ENCODE peak calls at places on chromosomes 7 and 10, in six cellular contexts. A, I, U, L, X and Z are unnamed samples.

GRCh38 chr7:5646846-5647245 is 134.6 kb downstream of the RNF216 start:
- DNase-seq in I (no peak), U (no peak), L (no peak), X (no peak), A (no peak), Z (no peak)

GRCh38 chr10:24762161-24762924 is 38.7 kb upstream of the ARHGAP21 start:
- DNase-seq in U (no peak), L (no peak), X (no peak), I (no peak), A (no peak), Z (no peak)

GRCh38 chr7:3753868-3754267 is 452.8 kb downstream of the SDK1 start:
- DNase-seq in I (no peak), X (no peak), A (no peak), L (no peak), U (no peak), Z (no peak)

GRCh38 chr7:102834999-102835398 is 77.8 kb upstream of the LRRC17 start:
- DNase-seq in U (peak), I (peak), X (no peak), A (peak), L (no peak), Z (no peak)

GRCh38 chr7:126700807-126701604 is 551.7 kb downstream of the GRM8 start:
- DNase-seq in I (no peak), L (no peak), U (peak), A (peak), X (peak), Z (peak)

GRCh38 chr7:141534757-141535737 is 16.2 kb upstream of the AGK start:
- DNase-seq in L (no peak), U (no peak), X (no peak), I (no peak), A (no peak), Z (no peak)

GRCh38 chr10:79056736-79057391 is 11.9 kb upstream of the ZMIZ1 start:
- DNase-seq in A (no peak), U (no peak), I (no peak), L (no peak), X (no peak), Z (no peak)

GRCh38 chr7:7103343-7104313 is 78.7 kb upstream of the C1GALT1 start:
- DNase-seq in I (peak), A (peak), U (peak), L (no peak), X (peak), Z (peak)

GRCh38 chr7:45328397-45329080 is 170.9 kb downstream of the RAMP3 start:
- DNase-seq in I (no peak), X (no peak), U (no peak), A (no peak), L (no peak), Z (no peak)

GRCh38 chr7:47915066-47915976 is 32.9 kb downstream of the PKD1L1 start:
- DNase-seq in X (no peak), I (no peak), U (no peak), A (no peak), L (no peak), Z (no peak)

GRCh38 chr10:88642991-88643390 is 21.3 kb upstream of the LIPF start:
- DNase-seq in L (no peak), I (no peak), U (no peak), X (no peak), A (no peak), Z (no peak)

GRCh38 chr10:47222461-47222860 is 77.5 kb upstream of the GDF10 start:
- DNase-seq in L (no peak), U (no peak), I (no peak), A (no peak), X (no peak), Z (no peak)

GRCh38 chr7:74657692-74658170 is at the start of gene GTF2I:
- DNase-seq in X (no peak), I (no peak), A (no peak), U (no peak), L (peak), Z (no peak)

DNA sequence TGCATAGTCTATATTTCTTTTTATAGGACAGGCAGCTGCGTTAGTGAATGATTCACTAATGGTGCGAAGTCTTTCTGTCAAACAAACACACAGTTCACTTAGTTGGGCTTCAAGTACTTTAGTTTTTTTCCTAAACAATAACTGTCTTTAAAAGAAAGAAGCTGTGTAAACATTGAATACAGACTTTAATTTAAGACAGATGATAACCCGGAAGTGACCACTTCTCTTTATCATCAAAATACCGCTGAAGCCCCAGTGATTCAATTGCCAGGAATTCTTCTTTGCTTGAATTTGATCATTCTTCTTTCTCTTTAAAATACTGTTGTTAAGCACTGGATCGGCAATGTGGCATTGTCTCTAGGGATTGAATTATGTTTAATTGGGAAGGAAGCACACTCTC is 30.3 kb downstream of the CNTNAP2 start:
- DNase-seq in I (no peak), U (no peak), A (no peak), X (no peak), L (no peak), Z (no peak)
- TF ChIP-seq TAF1 in I (no peak), U (no peak), A (no peak), X (no peak), L (no peak), Z (no peak)

GRCh38 chr10:75231672-75232581 is 3.8 kb downstream of the COMTD1 start:
- DNase-seq in U (no peak), A (no peak), X (peak), I (no peak), L (no peak), Z (no peak)
- TF ChIP-seq POLR2A in U (peak), A (peak), X (peak), I (peak), L (peak), Z (peak)

DNA sequence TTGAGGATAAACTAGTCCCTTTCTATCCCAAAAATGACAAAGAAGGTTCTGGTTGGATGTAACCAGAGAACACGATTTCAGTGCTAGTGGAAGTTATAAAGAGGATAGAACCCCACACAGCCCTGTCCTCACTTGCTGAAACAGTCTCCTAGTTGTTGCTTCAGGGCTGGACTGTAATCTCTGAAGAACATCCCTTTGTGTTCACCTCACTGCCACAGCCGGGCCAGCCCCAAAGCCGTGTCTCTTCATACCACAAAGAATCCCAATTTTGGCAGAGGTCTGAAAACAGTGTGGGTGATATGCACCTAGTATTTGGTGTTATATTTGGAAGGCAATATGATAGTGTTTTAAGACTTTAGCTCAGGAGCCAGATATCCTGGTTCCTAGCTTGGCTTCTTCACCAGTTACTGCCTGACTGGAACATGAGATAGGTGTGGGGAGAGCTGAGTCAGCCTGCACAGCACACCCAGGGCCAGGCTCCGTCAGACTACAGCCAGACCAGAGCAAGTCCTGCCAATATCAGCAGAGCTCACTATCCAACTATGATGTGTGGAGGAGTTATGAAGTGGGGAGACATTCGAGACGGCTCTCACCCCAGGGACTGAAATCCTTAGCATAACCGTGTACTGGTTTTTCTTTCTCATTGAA is 21.2 kb downstream of the CYP3A4 start:
- DNase-seq in U (no peak), A (no peak), L (no peak), I (no peak), X (peak), Z (no peak)
- TF ChIP-seq TAF1 in U (no peak), A (no peak), L (no peak), I (no peak), X (no peak), Z (no peak)

DNA sequence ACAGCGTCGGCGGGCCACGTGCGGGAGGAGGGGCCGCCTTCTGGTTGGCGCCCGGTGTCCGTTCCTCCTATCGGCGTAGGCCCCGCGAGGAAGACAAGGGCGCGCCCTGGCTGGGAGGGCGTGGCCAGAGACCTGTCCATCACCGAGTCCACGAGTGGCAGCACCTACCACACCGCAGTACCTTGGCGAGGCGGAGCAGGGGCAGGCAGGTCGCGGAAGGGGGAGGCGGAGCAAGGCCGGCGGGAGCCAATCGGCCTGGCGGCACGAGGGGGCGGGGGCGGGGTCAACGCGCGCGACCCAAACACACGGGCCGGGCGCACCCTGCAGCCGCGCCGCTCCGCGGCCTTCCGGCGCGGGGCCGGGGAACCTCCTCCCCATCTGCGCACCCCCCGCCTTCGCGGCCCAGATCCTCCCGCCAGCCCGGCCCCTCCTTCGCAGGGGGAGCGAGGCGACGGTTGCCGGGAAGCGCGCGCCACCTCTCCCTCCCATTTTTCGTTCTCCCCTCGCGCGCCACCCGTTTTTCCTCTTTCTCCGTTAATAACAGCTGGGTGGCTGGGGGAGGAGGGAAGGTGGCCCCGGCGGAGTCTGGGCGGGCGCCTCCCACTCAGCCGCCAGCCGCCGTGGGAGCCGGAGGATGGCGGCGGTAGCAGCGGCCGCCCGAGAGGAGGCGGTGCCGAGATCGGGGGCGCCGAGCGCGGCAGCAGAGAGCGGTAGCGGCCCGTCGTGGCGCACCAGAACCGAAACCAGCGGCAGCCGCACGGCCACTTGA is at the start of gene ZNRF2:
- DNase-seq in A (peak), U (peak), X (peak), L (peak), I (peak), Z (peak)
- TF ChIP-seq POLR2A in A (peak), U (peak), X (peak), L (peak), I (peak), Z (peak)